ENCODE peak calls at places on chromosomes 3 and 15, in four cellular contexts. N is HEK293T, D is NT2/D1, L is GM12878. U is an unnamed sample.

GRCh38 chr3:36095238-36095637 is 285.1 kb upstream of the STAC start:
- DNase-seq in N (no peak), D (no peak), L (no peak), U (no peak)

GRCh38 chr15:31300208-31300661 is 26.4 kb upstream of the KLF13 start:
- DNase-seq in N (no peak), D (no peak), L (no peak), U (no peak)

GRCh38 chr15:25839638-25840156 is 23.4 kb downstream of the ATP10A start:
- DNase-seq in N (no peak), D (no peak), L (no peak), U (no peak)

GRCh38 chr3:130276203-130276803 is 69.2 kb upstream of the COL6A5 start:
- DNase-seq in N (peak; percentile 71), D (peak; percentile 39), L (no peak), U (peak; percentile 24)

GRCh38 chr15:90840954-90841353 is 27.4 kb upstream of the FURIN start:
- DNase-seq in N (no peak), D (no peak), L (no peak), U (peak; percentile 41)

GRCh38 chr3:189395825-189396224 is 224.1 kb downstream of the TPRG1 start:
- DNase-seq in N (no peak), D (no peak), L (no peak), U (no peak)

GRCh38 chr15:32828507-32829186 is 110.8 kb downstream of the GREM1 start:
- DNase-seq in N (no peak), D (no peak), L (no peak), U (no peak)

GRCh38 chr3:20197775-20198174 is 11.8 kb upstream of the SGO1 start:
- DNase-seq in N (no peak), D (no peak), L (no peak), U (no peak)

GRCh38 chr15:48869966-48870365 is 8.0 kb upstream of the EID1 start:
- DNase-seq in N (no peak), D (no peak), L (no peak), U (no peak)

GRCh38 chr3:39705351-39705900 is 104.0 kb upstream of the MYRIP start:
- DNase-seq in N (no peak), D (no peak), L (no peak), U (no peak)

GRCh38 chr15:72426753-72427152 is 28.6 kb downstream of the TMEM202 start:
- DNase-seq in N (no peak), D (no peak), L (no peak), U (no peak)

GRCh38 chr15:78682013-78682651 is 41.1 kb upstream of the CHRNB4 start:
- DNase-seq in N (no peak), D (no peak), L (no peak), U (no peak)

GRCh38 chr15:79091204-79091867 is 756 bp upstream of the RASGRF1 start:
- DNase-seq in N (peak; percentile 61), D (no peak), L (no peak), U (no peak)

GRCh38 chr3:114351123-114351821 is 57.4 kb downstream of the TIGIT start:
- DNase-seq in N (no peak), D (no peak), L (no peak), U (no peak)

GRCh38 chr3:84820126-84820525 is 138.7 kb upstream of the CADM2 start:
- DNase-seq in N (no peak), D (no peak), L (no peak), U (no peak)

GRCh38 chr3:151446002-151446340 is 14.9 kb downstream of the IGSF10 start:
- DNase-seq in N (no peak), D (no peak), L (no peak), U (no peak)

GRCh38 chr3:4251412-4251811 is 51.8 kb upstream of the SETMAR start:
- DNase-seq in N (no peak), D (no peak), L (no peak), U (no peak)

GRCh38 chr3:196207159-196207832 is 3.9 kb downstream of the ZDHHC19 start:
- DNase-seq in N (no peak), D (no peak), L (no peak), U (no peak)

GRCh38 chr15:77684341-77685081 is 51.8 kb upstream of the LINGO1 start:
- DNase-seq in N (no peak), D (no peak), L (no peak), U (no peak)

DNA sequence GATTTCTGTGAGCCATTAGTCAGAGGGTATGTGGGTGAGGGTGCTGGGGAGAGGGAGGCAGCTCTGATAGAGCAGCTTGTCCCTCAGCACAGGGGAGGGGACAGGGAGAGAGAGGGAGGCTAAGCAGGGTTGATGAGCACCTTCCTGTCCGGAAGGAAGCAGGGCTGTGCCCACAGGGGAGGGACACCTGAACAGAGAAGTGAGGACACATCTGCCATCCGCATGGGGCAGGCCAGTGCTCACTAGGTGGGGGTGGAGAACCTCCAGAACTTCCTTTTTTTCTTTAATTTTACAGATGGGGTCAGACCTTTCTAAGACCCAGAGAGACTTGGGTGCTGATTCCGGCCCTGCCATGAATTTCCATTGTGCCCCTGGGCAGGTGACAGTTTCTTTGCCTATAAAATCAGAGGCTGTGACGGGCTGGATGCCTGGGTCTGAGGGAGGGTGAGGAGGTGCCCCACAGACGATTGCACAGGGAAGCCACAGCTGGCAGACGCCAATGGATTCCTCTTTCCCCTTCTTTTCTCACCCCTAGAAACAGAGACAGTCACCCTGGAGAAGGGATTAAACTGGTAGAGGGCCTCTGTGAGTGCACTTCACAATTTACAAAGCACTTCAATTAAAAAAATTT is 4.1 kb upstream of the TGM5 start:
- DNase-seq in N (no peak), D (no peak), L (no peak), U (no peak)
- TF ChIP-seq SUZ12 in N (no peak), D (no peak), L (no peak), U (no peak)

GRCh38 chr3:180911876-180912303 is 580 bp upstream of the FXR1 start:
- DNase-seq in N (no peak), D (no peak), L (no peak), U (no peak)

GRCh38 chr3:180912304-180913226 is at the start of gene FXR1:
- DNase-seq in N (peak; percentile 73), D (peak; percentile 92), L (peak; percentile 66), U (peak; percentile 84)

GRCh38 chr3:180909369-180910127 is 2.9 kb upstream of the FXR1 start:
- DNase-seq in N (no peak), D (no peak), L (no peak), U (no peak)

GRCh38 chr3:180910823-180911222 is 1.6 kb upstream of the FXR1 start:
- DNase-seq in N (no peak), D (no peak), L (no peak), U (peak; percentile 18)

GRCh38 chr3:180913582-180914404 is 1.3 kb downstream of the FXR1 start:
- DNase-seq in N (peak; percentile 13), D (no peak), L (no peak), U (no peak)
- TF ChIP-seq SUZ12 in N (no peak), D (no peak), L (no peak), U (no peak)

GRCh38 chr3:103440539-103441113 is 1005.8 kb downstream of the ZPLD1 start:
- DNase-seq in N (no peak), D (no peak), L (no peak), U (no peak)
- TF ChIP-seq SUZ12 in N (no peak), D (no peak), L (no peak), U (no peak)

GRCh38 chr3:27723803-27724458 is 1.8 kb upstream of the EOMES start:
- DNase-seq in N (no peak), D (no peak), L (no peak), U (no peak)

GRCh38 chr3:27722957-27723802 is 1.1 kb upstream of the EOMES start:
- DNase-seq in N (no peak), D (no peak), L (no peak), U (no peak)

GRCh38 chr3:27720029-27720518 is 2.0 kb downstream of the EOMES start:
- DNase-seq in N (no peak), D (no peak), L (no peak), U (no peak)

GRCh38 chr3:27720899-27721716 is 1.0 kb downstream of the EOMES start:
- DNase-seq in N (peak; percentile 63), D (no peak), L (no peak), U (no peak)

GRCh38 chr3:27721717-27722564 is at the start of gene EOMES:
- DNase-seq in N (peak; percentile 69), D (peak; percentile 67), L (no peak), U (peak; percentile 30)
- TF ChIP-seq SUZ12 in N (no peak), D (no peak), L (no peak), U (no peak)

GRCh38 chr3:15819576-15819975 is 21.8 kb upstream of the ANKRD28 start:
- DNase-seq in N (no peak), D (no peak), L (no peak), U (no peak)

GRCh38 chr3:15810702-15811101 is 12.9 kb upstream of the ANKRD28 start:
- DNase-seq in N (no peak), D (no peak), L (no peak), U (no peak)

GRCh38 chr3:15819043-15819442 is 21.3 kb upstream of the ANKRD28 start:
- DNase-seq in N (no peak), D (no peak), L (no peak), U (no peak)

GRCh38 chr3:15812183-15812582 is 14.4 kb upstream of the ANKRD28 start:
- DNase-seq in N (no peak), D (no peak), L (no peak), U (no peak)

DNA sequence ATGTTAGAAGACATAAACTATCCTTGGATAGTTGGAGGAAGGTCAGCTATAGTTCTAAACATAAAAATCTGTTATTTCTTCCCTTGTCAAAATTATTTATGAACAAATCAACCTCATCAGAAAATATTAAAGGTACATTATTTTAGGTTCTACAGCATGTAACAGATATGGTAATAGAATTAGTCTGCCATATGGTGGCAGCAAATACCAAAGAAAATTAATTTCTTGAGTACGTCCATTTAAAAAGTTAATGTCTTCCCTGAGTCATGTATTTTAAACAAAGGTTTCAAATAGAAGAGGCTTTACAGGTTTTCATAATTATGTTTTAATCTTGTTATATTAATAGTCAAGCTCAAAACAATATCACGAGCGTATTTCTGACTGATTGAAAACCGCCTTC is 17.9 kb upstream of the ANKRD28 start:
- DNase-seq in N (no peak), D (no peak), L (no peak), U (peak; percentile 30)
- TF ChIP-seq SUZ12 in N (no peak), D (no peak), L (no peak), U (no peak)

GRCh38 chr15:41857316-41857715 is 18.7 kb downstream of the PLA2G4B start:
- DNase-seq in N (no peak), D (no peak), L (no peak), U (no peak)

GRCh38 chr15:41855121-41855941 is 16.7 kb downstream of the PLA2G4B start:
- DNase-seq in N (no peak), D (no peak), L (no peak), U (no peak)

GRCh38 chr15:41856716-41857115 is 18.1 kb downstream of the PLA2G4B start:
- DNase-seq in N (no peak), D (no peak), L (no peak), U (no peak)

GRCh38 chr15:41854443-41854842 is 15.8 kb downstream of the PLA2G4B start:
- DNase-seq in N (no peak), D (no peak), L (no peak), U (no peak)

GRCh38 chr15:41856262-41856661 is 17.6 kb downstream of the PLA2G4B start:
- DNase-seq in N (no peak), D (no peak), L (no peak), U (no peak)
- TF ChIP-seq SUZ12 in N (no peak), D (no peak), L (no peak), U (no peak)

GRCh38 chr3:172303181-172303580 is 145.1 kb downstream of the GHSR start:
- DNase-seq in N (no peak), D (no peak), L (no peak), U (no peak)
- TF ChIP-seq SUZ12 in N (no peak), D (no peak), L (no peak), U (no peak)